ENCODE peak calls at places on chromosome 9, in five cellular contexts. One of them, this sample, is unnamed.

GRCh38 chr9:97759611-97760288 is 62.6 kb upstream of the XPA start:
- ATAC-seq in left lung: no peak
- ATAC-seq in activated CD4-positive, alpha-beta T cell treated with anti-CD3 and anti-CD28 coated beads for 36 hours: no peak
- ATAC-seq in activated naive CD8-positive, alpha-beta T cell treated with anti-CD3 and anti-CD28 coated beads, Interleukin-2, amount 50 U/mL, for 24 hours: no peak
- ATAC-seq in stimulated activated naive B cell treated with anti-CD40 and anti-IgM and Interleukin-4, amounts not matched to agents 10 μg/mL and 1 μg/mL and 100 μg/mL, for 72 hours: no peak
- ATAC-seq in this sample: no peak

GRCh38 chr9:81626511-81626910 is 62.8 kb downstream of the TLE1 start:
- ATAC-seq in left lung: no peak
- ATAC-seq in activated CD4-positive, alpha-beta T cell treated with anti-CD3 and anti-CD28 coated beads for 36 hours: no peak
- ATAC-seq in activated naive CD8-positive, alpha-beta T cell treated with anti-CD3 and anti-CD28 coated beads, Interleukin-2, amount 50 U/mL, for 24 hours: no peak
- ATAC-seq in stimulated activated naive B cell treated with anti-CD40 and anti-IgM and Interleukin-4, amounts not matched to agents 10 μg/mL and 1 μg/mL and 100 μg/mL, for 72 hours: no peak
- ATAC-seq in this sample: peak; percentile 88

GRCh38 chr9:117945286-117945685 is 241.1 kb downstream of the TLR4 start:
- ATAC-seq in left lung: no peak
- ATAC-seq in activated CD4-positive, alpha-beta T cell treated with anti-CD3 and anti-CD28 coated beads for 36 hours: no peak
- ATAC-seq in activated naive CD8-positive, alpha-beta T cell treated with anti-CD3 and anti-CD28 coated beads, Interleukin-2, amount 50 U/mL, for 24 hours: no peak
- ATAC-seq in stimulated activated naive B cell treated with anti-CD40 and anti-IgM and Interleukin-4, amounts not matched to agents 10 μg/mL and 1 μg/mL and 100 μg/mL, for 72 hours: no peak
- ATAC-seq in this sample: peak; percentile 75

GRCh38 chr9:126752881-126753670 is 51.8 kb upstream of the ZBTB43 start:
- ATAC-seq in left lung: no peak
- ATAC-seq in activated CD4-positive, alpha-beta T cell treated with anti-CD3 and anti-CD28 coated beads for 36 hours: no peak
- ATAC-seq in activated naive CD8-positive, alpha-beta T cell treated with anti-CD3 and anti-CD28 coated beads, Interleukin-2, amount 50 U/mL, for 24 hours: no peak
- ATAC-seq in stimulated activated naive B cell treated with anti-CD40 and anti-IgM and Interleukin-4, amounts not matched to agents 10 μg/mL and 1 μg/mL and 100 μg/mL, for 72 hours: no peak
- ATAC-seq in this sample: peak; percentile 92

GRCh38 chr9:33791117-33791516 is 4.2 kb upstream of the PRSS3 start:
- ATAC-seq in left lung: no peak
- ATAC-seq in activated CD4-positive, alpha-beta T cell treated with anti-CD3 and anti-CD28 coated beads for 36 hours: no peak
- ATAC-seq in activated naive CD8-positive, alpha-beta T cell treated with anti-CD3 and anti-CD28 coated beads, Interleukin-2, amount 50 U/mL, for 24 hours: no peak
- ATAC-seq in stimulated activated naive B cell treated with anti-CD40 and anti-IgM and Interleukin-4, amounts not matched to agents 10 μg/mL and 1 μg/mL and 100 μg/mL, for 72 hours: no peak
- ATAC-seq in this sample: no peak

GRCh38 chr9:97077465-97078295 is 38.7 kb upstream of the CTSV start:
- ATAC-seq in left lung: no peak
- ATAC-seq in activated CD4-positive, alpha-beta T cell treated with anti-CD3 and anti-CD28 coated beads for 36 hours: no peak
- ATAC-seq in activated naive CD8-positive, alpha-beta T cell treated with anti-CD3 and anti-CD28 coated beads, Interleukin-2, amount 50 U/mL, for 24 hours: no peak
- ATAC-seq in stimulated activated naive B cell treated with anti-CD40 and anti-IgM and Interleukin-4, amounts not matched to agents 10 μg/mL and 1 μg/mL and 100 μg/mL, for 72 hours: no peak
- ATAC-seq in this sample: no peak

GRCh38 chr9:79617395-79617794 is 45.6 kb downstream of the TLE4 start:
- ATAC-seq in left lung: no peak
- ATAC-seq in activated CD4-positive, alpha-beta T cell treated with anti-CD3 and anti-CD28 coated beads for 36 hours: no peak
- ATAC-seq in activated naive CD8-positive, alpha-beta T cell treated with anti-CD3 and anti-CD28 coated beads, Interleukin-2, amount 50 U/mL, for 24 hours: no peak
- ATAC-seq in stimulated activated naive B cell treated with anti-CD40 and anti-IgM and Interleukin-4, amounts not matched to agents 10 μg/mL and 1 μg/mL and 100 μg/mL, for 72 hours: no peak
- ATAC-seq in this sample: no peak

GRCh38 chr9:93567271-93567959 is 9.0 kb upstream of the PHF2 start:
- ATAC-seq in left lung: peak; percentile 35
- ATAC-seq in activated CD4-positive, alpha-beta T cell treated with anti-CD3 and anti-CD28 coated beads for 36 hours: no peak
- ATAC-seq in activated naive CD8-positive, alpha-beta T cell treated with anti-CD3 and anti-CD28 coated beads, Interleukin-2, amount 50 U/mL, for 24 hours: no peak
- ATAC-seq in stimulated activated naive B cell treated with anti-CD40 and anti-IgM and Interleukin-4, amounts not matched to agents 10 μg/mL and 1 μg/mL and 100 μg/mL, for 72 hours: peak; percentile 3
- ATAC-seq in this sample: no peak

GRCh38 chr9:16645970-16646369 is 224.5 kb downstream of the BNC2 start:
- ATAC-seq in left lung: no peak
- ATAC-seq in activated CD4-positive, alpha-beta T cell treated with anti-CD3 and anti-CD28 coated beads for 36 hours: no peak
- ATAC-seq in activated naive CD8-positive, alpha-beta T cell treated with anti-CD3 and anti-CD28 coated beads, Interleukin-2, amount 50 U/mL, for 24 hours: no peak
- ATAC-seq in stimulated activated naive B cell treated with anti-CD40 and anti-IgM and Interleukin-4, amounts not matched to agents 10 μg/mL and 1 μg/mL and 100 μg/mL, for 72 hours: no peak
- ATAC-seq in this sample: no peak

GRCh38 chr9:95189230-95190098 is 128.0 kb downstream of the FANCC start:
- ATAC-seq in left lung: peak; percentile 85
- ATAC-seq in activated CD4-positive, alpha-beta T cell treated with anti-CD3 and anti-CD28 coated beads for 36 hours: peak; percentile 71
- ATAC-seq in activated naive CD8-positive, alpha-beta T cell treated with anti-CD3 and anti-CD28 coated beads, Interleukin-2, amount 50 U/mL, for 24 hours: no peak
- ATAC-seq in stimulated activated naive B cell treated with anti-CD40 and anti-IgM and Interleukin-4, amounts not matched to agents 10 μg/mL and 1 μg/mL and 100 μg/mL, for 72 hours: no peak
- ATAC-seq in this sample: peak; percentile 26

GRCh38 chr9:88437210-88438146 is 49.2 kb downstream of the SPIN1 start:
- ATAC-seq in left lung: no peak
- ATAC-seq in activated CD4-positive, alpha-beta T cell treated with anti-CD3 and anti-CD28 coated beads for 36 hours: no peak
- ATAC-seq in activated naive CD8-positive, alpha-beta T cell treated with anti-CD3 and anti-CD28 coated beads, Interleukin-2, amount 50 U/mL, for 24 hours: no peak
- ATAC-seq in stimulated activated naive B cell treated with anti-CD40 and anti-IgM and Interleukin-4, amounts not matched to agents 10 μg/mL and 1 μg/mL and 100 μg/mL, for 72 hours: no peak
- ATAC-seq in this sample: no peak

GRCh38 chr9:77943053-77943452 is 88.6 kb downstream of the GNAQ start:
- ATAC-seq in left lung: no peak
- ATAC-seq in activated CD4-positive, alpha-beta T cell treated with anti-CD3 and anti-CD28 coated beads for 36 hours: no peak
- ATAC-seq in activated naive CD8-positive, alpha-beta T cell treated with anti-CD3 and anti-CD28 coated beads, Interleukin-2, amount 50 U/mL, for 24 hours: no peak
- ATAC-seq in stimulated activated naive B cell treated with anti-CD40 and anti-IgM and Interleukin-4, amounts not matched to agents 10 μg/mL and 1 μg/mL and 100 μg/mL, for 72 hours: no peak
- ATAC-seq in this sample: no peak

GRCh38 chr9:132944294-132945185 is at the start of gene TSC1:
- ATAC-seq in left lung: peak; percentile 94
- ATAC-seq in activated CD4-positive, alpha-beta T cell treated with anti-CD3 and anti-CD28 coated beads for 36 hours: peak; percentile 91
- ATAC-seq in activated naive CD8-positive, alpha-beta T cell treated with anti-CD3 and anti-CD28 coated beads, Interleukin-2, amount 50 U/mL, for 24 hours: peak; percentile 85
- ATAC-seq in stimulated activated naive B cell treated with anti-CD40 and anti-IgM and Interleukin-4, amounts not matched to agents 10 μg/mL and 1 μg/mL and 100 μg/mL, for 72 hours: peak; percentile 93
- ATAC-seq in this sample: peak; percentile 91

GRCh38 chr9:78622131-78622530 is 325.2 kb downstream of the PSAT1 start:
- ATAC-seq in left lung: no peak
- ATAC-seq in activated CD4-positive, alpha-beta T cell treated with anti-CD3 and anti-CD28 coated beads for 36 hours: no peak
- ATAC-seq in activated naive CD8-positive, alpha-beta T cell treated with anti-CD3 and anti-CD28 coated beads, Interleukin-2, amount 50 U/mL, for 24 hours: no peak
- ATAC-seq in stimulated activated naive B cell treated with anti-CD40 and anti-IgM and Interleukin-4, amounts not matched to agents 10 μg/mL and 1 μg/mL and 100 μg/mL, for 72 hours: no peak
- ATAC-seq in this sample: no peak

GRCh38 chr9:83934569-83935275 is 13.5 kb upstream of the KIF27 start:
- ATAC-seq in left lung: peak; percentile 64
- ATAC-seq in activated CD4-positive, alpha-beta T cell treated with anti-CD3 and anti-CD28 coated beads for 36 hours: no peak
- ATAC-seq in activated naive CD8-positive, alpha-beta T cell treated with anti-CD3 and anti-CD28 coated beads, Interleukin-2, amount 50 U/mL, for 24 hours: no peak
- ATAC-seq in stimulated activated naive B cell treated with anti-CD40 and anti-IgM and Interleukin-4, amounts not matched to agents 10 μg/mL and 1 μg/mL and 100 μg/mL, for 72 hours: no peak
- ATAC-seq in this sample: peak; percentile 85

This sample was measured in esophagus mucosa.